ENCODE peak calls at places on chromosome 2, in six cellular contexts. C, O, T, W, Y and J are unnamed samples.

GRCh38 chr2:66428986-66429612 is 5.8 kb upstream of the MEIS1 start:
- DNase-seq in W (no peak), Y (no peak), T (peak), O (no peak), C (no peak), J (no peak)

GRCh38 chr2:68483011-68483410 is 15.6 kb downstream of the APLF start:
- DNase-seq in T (no peak), W (no peak), C (no peak), O (no peak), Y (no peak), J (no peak)

GRCh38 chr2:143469323-143469722 is 340.1 kb downstream of the ARHGAP15 start:
- DNase-seq in W (no peak), Y (no peak), O (no peak), C (no peak), T (no peak), J (no peak)

GRCh38 chr2:187529248-187529976 is 24.8 kb downstream of the TFPI start:
- DNase-seq in T (no peak), Y (no peak), C (no peak), W (no peak), O (no peak), J (no peak)

GRCh38 chr2:44940612-44941464 is 664 bp upstream of the SIX3 start:
- DNase-seq in O (no peak), C (no peak), W (no peak), Y (no peak), T (no peak), J (no peak)

GRCh38 chr2:43486604-43487003 is 109.2 kb downstream of the THADA start:
- DNase-seq in O (no peak), C (no peak), T (peak), Y (no peak), W (no peak), J (no peak)

GRCh38 chr2:171712051-171712450 is 24.8 kb downstream of the DYNC1I2 start:
- DNase-seq in Y (no peak), C (no peak), T (peak), W (no peak), O (peak), J (no peak)

GRCh38 chr2:26971911-26972786 is 1.7 kb downstream of the MAPRE3 start:
- DNase-seq in Y (no peak), O (no peak), C (no peak), W (no peak), T (no peak), J (no peak)

GRCh38 chr2:208269091-208269490 is 3.0 kb downstream of the PIKFYVE start:
- DNase-seq in T (no peak), W (no peak), C (no peak), O (no peak), Y (no peak), J (no peak)

GRCh38 chr2:45316576-45317338 is 294.3 kb downstream of the SRBD1 start:
- DNase-seq in C (no peak), W (no peak), Y (no peak), T (no peak), O (no peak), J (no peak)

GRCh38 chr2:191929288-191929687 is 82.4 kb upstream of the CAVIN2 start:
- DNase-seq in W (no peak), O (no peak), C (no peak), Y (no peak), T (no peak), J (no peak)

GRCh38 chr2:237978058-237978712 is 11.4 kb downstream of the UBE2F start:
- DNase-seq in C (no peak), O (peak), W (no peak), T (peak), Y (no peak), J (no peak)

GRCh38 chr2:27954771-27955384 is 64.3 kb downstream of the BABAM2 start:
- DNase-seq in O (peak), Y (no peak), W (no peak), C (no peak), T (peak), J (peak)

GRCh38 chr2:189076572-189076971 is 102.4 kb downstream of the COL3A1 start:
- DNase-seq in T (peak), O (no peak), W (no peak), Y (no peak), C (no peak), J (no peak)

GRCh38 chr2:98726172-98726725 is 4.7 kb downstream of the MGAT4A start:
- DNase-seq in T (no peak), O (no peak), C (no peak), Y (no peak), W (no peak), J (no peak)

GRCh38 chr2:96737251-96737650 is 2.6 kb downstream of the LMAN2L start:
- DNase-seq in W (no peak), C (no peak), Y (no peak), T (no peak), O (no peak), J (no peak)

GRCh38 chr2:233414273-233414654 is 60.0 kb downstream of the DGKD start:
- DNase-seq in Y (no peak), W (no peak), C (no peak), T (peak), O (no peak), J (no peak)

GRCh38 chr2:237307495-237307894 is 106.5 kb downstream of the COL6A3 start:
- DNase-seq in W (no peak), C (no peak), T (no peak), O (no peak), Y (no peak), J (no peak)

GRCh38 chr2:15834381-15835031 is 105.8 kb upstream of the MYCN start:
- DNase-seq in O (no peak), Y (no peak), T (no peak), W (no peak), C (no peak), J (no peak)

GRCh38 chr2:109604597-109604996 is 9.2 kb downstream of the SEPTIN10 start:
- DNase-seq in O (peak), W (no peak), T (peak), Y (no peak), C (no peak), J (no peak)

GRCh38 chr2:120856421-120856862 is 120.8 kb downstream of the GLI2 start:
- DNase-seq in C (no peak), Y (no peak), T (peak), W (no peak), O (no peak), J (peak)

GRCh38 chr2:127050803-127051115 is 56.2 kb downstream of the BIN1 start:
- DNase-seq in C (no peak), Y (no peak), W (no peak), T (no peak), O (no peak), J (no peak)

GRCh38 chr2:224085246-224085645 is 46.2 kb upstream of the SERPINE2 start:
- DNase-seq in Y (no peak), W (no peak), O (peak), C (no peak), T (peak), J (no peak)

GRCh38 chr2:111100765-111101162 is 19.9 kb upstream of the BCL2L11 start:
- DNase-seq in O (no peak), Y (no peak), W (no peak), C (no peak), T (no peak), J (no peak)